ENCODE peak calls at places on chromosomes 2 and 18, in six cellular contexts. M is transverse colon; D is CD8-positive, alpha-beta memory T cell; P is psoas muscle; F is tibial artery; E is endothelial cell of umbilical vein. Q is an unnamed sample. For H3K4me1, the result is how much of the 10 kb centered on the place peaks cover.

GRCh38 chr2:126739093-126739492 is 83.1 kb downstream of the GYPC start:
- DNase-seq in M (no peak), D (no peak), P (no peak), F (no peak), E (no peak), Q (no peak)

GRCh38 chr2:160271166-160272086 is 71.4 kb upstream of the ITGB6 start:
- DNase-seq in M (no peak), D (no peak), P (no peak), F (no peak), E (peak), Q (no peak)

GRCh38 chr2:234003972-234004617 is 46.4 kb upstream of the SPP2 start:
- DNase-seq in M (no peak), D (no peak), P (peak), F (no peak), E (peak), Q (no peak)

GRCh38 chr18:6949800-6950586 is 167.6 kb downstream of the LAMA1 start:
- DNase-seq in M (peak), D (no peak), P (no peak), F (no peak), E (no peak), Q (no peak)

GRCh38 chr2:62998949-62999348 is 51.7 kb upstream of the OTX1 start:
- DNase-seq in M (no peak), D (no peak), P (no peak), F (no peak), E (no peak), Q (no peak)

GRCh38 chr18:75408554-75409506 is 18.7 kb downstream of the SMIM21 start:
- DNase-seq in M (no peak), D (no peak), P (no peak), F (no peak), E (peak), Q (no peak)

GRCh38 chr2:153872311-153873061 is 764 bp downstream of the GALNT13 start:
- DNase-seq in M (no peak), D (no peak), P (no peak), F (no peak), E (no peak), Q (no peak)

GRCh38 chr2:157333304-157334047 is 7.9 kb upstream of the ERMN start:
- DNase-seq in M (no peak), D (no peak), P (no peak), F (no peak), E (no peak), Q (no peak)

GRCh38 chr2:132618734-132619133 is 51.3 kb downstream of the LYPD1 start:
- DNase-seq in M (no peak), D (no peak), P (no peak), F (no peak), E (no peak), Q (no peak)

GRCh38 chr2:47003641-47004427 is 88.2 kb upstream of the MCFD2 start:
- DNase-seq in M (no peak), D (no peak), P (no peak), F (no peak), E (no peak), Q (no peak)

GRCh38 chr2:66869076-66869475 is 434.2 kb downstream of the MEIS1 start:
- DNase-seq in M (no peak), D (no peak), P (no peak), F (no peak), E (peak), Q (no peak)

GRCh38 chr18:500556-501405 is at the start of gene COLEC12:
- DNase-seq in M (peak), D (no peak), P (peak), F (no peak), E (no peak), Q (peak)

GRCh38 chr2:134783912-134784311 is 54.5 kb upstream of the ACMSD start:
- DNase-seq in M (no peak), D (no peak), P (no peak), F (no peak), E (no peak), Q (no peak)

GRCh38 chr2:233892793-233893192 is 24.4 kb upstream of the TRPM8 start:
- DNase-seq in M (no peak), D (no peak), P (no peak), F (no peak), E (no peak), Q (no peak)

GRCh38 chr18:58870130-58870529 is 5.5 kb downstream of the ZNF532 start:
- DNase-seq in M (no peak), D (no peak), P (no peak), F (no peak), E (no peak), Q (no peak)

GRCh38 chr18:22705328-22705727 is 227.8 kb upstream of the RBBP8 start:
- DNase-seq in M (no peak), D (no peak), P (no peak), F (no peak), E (no peak), Q (no peak)

GRCh38 chr2:165529130-165529529 is 59.6 kb downstream of the CSRNP3 start:
- DNase-seq in M (no peak), D (no peak), P (no peak), F (no peak), E (no peak), Q (no peak)

GRCh38 chr2:20983844-20984243 is 60.0 kb downstream of the APOB start:
- DNase-seq in M (no peak), D (no peak), P (no peak), F (no peak), E (no peak), Q (no peak)

GRCh38 chr2:227789803-227790202 is 23.8 kb upstream of the CCL20 start:
- DNase-seq in M (no peak), D (no peak), P (no peak), F (no peak), E (no peak), Q (no peak)

GRCh38 chr2:160253440-160254296 is 53.6 kb upstream of the ITGB6 start:
- DNase-seq in M (no peak), D (no peak), P (no peak), F (no peak), E (no peak), Q (peak)

GRCh38 chr2:86414996-86415395 is 26.2 kb upstream of the KDM3A start:
- DNase-seq in M (no peak), D (no peak), P (no peak), F (no peak), E (no peak), Q (no peak)

GRCh38 chr2:27214936-27215335 is 2.2 kb upstream of the CAD start:
- DNase-seq in M (no peak), D (no peak), P (no peak), F (no peak), E (no peak), Q (no peak)

GRCh38 chr2:45884126-45884525 is 232.7 kb downstream of the PRKCE start:
- DNase-seq in M (no peak), D (no peak), P (no peak), F (no peak), E (no peak), Q (no peak)

GRCh38 chr18:55982992-55983391 is 395.0 kb upstream of the TCF4 start:
- DNase-seq in M (no peak), D (no peak), P (no peak), F (no peak), E (peak), Q (no peak)

GRCh38 chr2:189552991-189553404 is 27.6 kb downstream of the SLC40A1 start:
- DNase-seq in M (no peak), D (no peak), P (no peak), F (no peak), E (peak), Q (no peak)

GRCh38 chr2:112886291-112886690 is 24.7 kb upstream of the IL37 start:
- DNase-seq in M (no peak), D (no peak), P (no peak), F (no peak), E (no peak), Q (no peak)

GRCh38 chr18:59718108-59719057 is 21.2 kb upstream of the CCBE1 start:
- DNase-seq in M (no peak), D (no peak), P (no peak), F (no peak), E (peak), Q (no peak)

GRCh38 chr2:3595985-3596384 is 1.1 kb downstream of the COLEC11 start:
- DNase-seq in M (no peak), D (no peak), P (no peak), F (no peak), E (no peak), Q (no peak)

DNA sequence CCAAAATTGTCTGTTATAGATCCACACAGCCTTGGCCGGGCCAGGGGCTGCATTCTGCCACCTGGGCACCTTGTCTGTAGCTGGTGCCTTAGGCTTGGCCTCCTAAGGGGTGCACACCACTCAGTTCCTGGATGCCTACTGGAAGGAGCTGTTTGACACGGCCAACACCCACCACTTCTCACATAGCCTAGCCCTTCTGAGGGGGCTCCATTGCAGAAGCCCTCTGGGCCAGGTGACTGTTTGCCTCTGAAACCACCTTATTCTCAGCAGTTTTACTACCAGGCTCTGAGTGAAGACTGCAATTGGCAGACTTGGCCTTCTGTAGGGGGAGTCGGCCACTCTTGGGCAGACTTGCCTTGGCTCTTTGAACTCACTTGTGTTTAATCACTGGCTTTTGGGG is 39.5 kb downstream of the EPHA4 start:
- DNase-seq in M (no peak), D (no peak), P (no peak), F (no peak), E (no peak), Q (no peak)
- H3K4me1 ChIP-seq in M (under half), D (under half), P (under half), F (under half), E (under half), Q (under half)

DNA sequence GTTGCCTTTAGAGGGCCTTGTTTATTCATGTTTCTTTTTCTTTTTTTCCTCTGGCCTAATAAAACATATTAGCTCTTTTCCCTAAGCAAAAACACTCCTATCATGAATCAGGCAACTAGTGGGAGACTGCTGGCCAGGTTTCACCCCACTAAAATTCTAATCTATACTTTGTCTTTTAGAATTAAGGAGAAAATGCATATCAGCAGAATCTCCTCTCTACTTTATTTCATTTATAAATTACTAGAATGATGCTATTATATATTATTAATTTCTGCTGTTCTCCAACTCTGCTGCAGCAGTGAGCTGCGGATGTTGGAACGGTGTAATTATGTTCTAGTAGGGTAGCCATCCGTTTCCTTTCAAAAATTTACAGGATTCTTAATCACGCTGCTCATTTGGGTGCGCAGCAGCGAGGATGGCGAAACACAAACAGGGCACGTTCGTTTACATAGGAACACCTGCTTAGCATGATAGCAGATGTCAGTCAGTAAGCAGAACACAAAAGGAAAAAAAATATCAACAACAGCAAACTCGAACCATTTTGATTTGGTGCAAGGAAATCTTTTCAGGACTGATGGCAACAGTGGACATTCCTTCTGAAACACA is 30.5 kb downstream of the ZEB2 start:
- DNase-seq in M (no peak), D (no peak), P (no peak), F (no peak), E (no peak), Q (no peak)
- H3K4me1 ChIP-seq in M (under half), D (under half), P (under half), F (under half), E (under half), Q (under half)

GRCh38 chr18:26710460-26711096 is 154.9 kb downstream of the AQP4 start:
- DNase-seq in M (no peak), D (no peak), P (no peak), F (no peak), E (no peak), Q (no peak)
- H3K4me1 ChIP-seq in M (under half), D (under half), P (under half), F (under half), E (under half), Q (under half)

GRCh38 chr2:230541934-230542380 is 126.0 kb downstream of the SP100 start:
- DNase-seq in M (no peak), D (no peak), P (no peak), F (no peak), E (no peak), Q (no peak)

GRCh38 chr2:230542751-230543150 is 126.8 kb downstream of the SP100 start:
- DNase-seq in M (no peak), D (no peak), P (no peak), F (no peak), E (no peak), Q (no peak)

GRCh38 chr2:230540332-230540731 is 124.3 kb downstream of the SP100 start:
- DNase-seq in M (no peak), D (no peak), P (no peak), F (no peak), E (no peak), Q (no peak)

DNA sequence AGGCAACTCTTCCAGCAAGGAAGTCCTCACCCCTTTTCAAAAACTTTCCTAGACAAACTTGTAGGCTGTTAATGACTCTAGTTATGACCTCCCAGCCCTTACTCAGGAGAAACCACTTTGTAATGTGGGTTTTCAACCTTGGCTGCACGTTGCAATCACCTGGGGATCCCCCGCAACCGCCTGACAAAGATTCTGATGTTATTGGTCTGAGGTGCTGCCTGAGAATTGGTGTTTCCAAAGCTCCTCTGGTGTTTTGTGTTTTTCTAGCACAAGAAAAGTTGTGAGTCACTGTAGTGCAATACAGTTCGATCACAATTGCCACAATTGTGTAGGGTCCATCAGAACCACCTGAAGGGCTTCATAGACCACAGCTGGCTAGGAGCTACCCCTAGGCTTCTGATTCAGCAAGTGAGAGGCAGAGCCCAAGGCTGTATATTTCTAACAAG is 121.6 kb downstream of the SP100 start:
- DNase-seq in M (no peak), D (no peak), P (no peak), F (no peak), E (no peak), Q (no peak)
- H3K4me1 ChIP-seq in M (under half), D (under half), P (under half), F (under half), E (under half), Q (under half)

GRCh38 chr2:120182019-120182560 is 41.1 kb downstream of the TMEM185B start:
- DNase-seq in M (no peak), D (no peak), P (no peak), F (no peak), E (no peak), Q (no peak)
- H3K4me1 ChIP-seq in M (under half), D (half or more), P (under half), F (under half), E (under half), Q (under half)

DNA sequence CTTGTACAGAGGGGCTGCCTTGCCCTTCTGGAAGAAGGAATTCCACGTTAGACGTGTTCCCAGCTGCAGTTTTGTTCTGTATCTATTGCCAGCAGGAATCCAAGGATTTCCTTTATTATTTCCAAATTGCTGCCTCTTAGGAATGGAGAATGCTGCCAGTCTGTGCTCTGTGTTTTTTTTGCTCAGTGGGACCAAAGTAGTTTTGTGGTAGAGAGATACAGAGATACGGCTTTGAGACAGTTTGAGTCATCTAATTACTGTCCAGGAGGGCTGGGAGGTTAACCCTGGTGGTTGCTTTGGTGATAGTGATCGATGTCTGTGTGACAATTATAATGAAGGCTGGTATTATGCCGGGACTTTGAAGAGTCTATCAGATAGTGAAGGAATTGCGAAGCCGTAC is 26.3 kb downstream of the ASAP2 start:
- DNase-seq in M (no peak), D (no peak), P (no peak), F (no peak), E (peak), Q (no peak)
- H3K4me1 ChIP-seq in M (half or more), D (under half), P (under half), F (half or more), E (half or more), Q (under half)

GRCh38 chr2:204542967-204543608 is 2.2 kb upstream of the PARD3B start:
- DNase-seq in M (no peak), D (no peak), P (no peak), F (peak), E (no peak), Q (no peak)

GRCh38 chr2:204544961-204545860 is at the start of gene PARD3B:
- DNase-seq in M (peak), D (no peak), P (peak), F (peak), E (peak), Q (peak)

GRCh38 chr2:204538179-204539009 is 6.9 kb upstream of the PARD3B start:
- DNase-seq in M (no peak), D (no peak), P (no peak), F (peak), E (peak), Q (no peak)

GRCh38 chr2:204539010-204539385 is 6.3 kb upstream of the PARD3B start:
- DNase-seq in M (no peak), D (no peak), P (no peak), F (no peak), E (no peak), Q (no peak)

DNA sequence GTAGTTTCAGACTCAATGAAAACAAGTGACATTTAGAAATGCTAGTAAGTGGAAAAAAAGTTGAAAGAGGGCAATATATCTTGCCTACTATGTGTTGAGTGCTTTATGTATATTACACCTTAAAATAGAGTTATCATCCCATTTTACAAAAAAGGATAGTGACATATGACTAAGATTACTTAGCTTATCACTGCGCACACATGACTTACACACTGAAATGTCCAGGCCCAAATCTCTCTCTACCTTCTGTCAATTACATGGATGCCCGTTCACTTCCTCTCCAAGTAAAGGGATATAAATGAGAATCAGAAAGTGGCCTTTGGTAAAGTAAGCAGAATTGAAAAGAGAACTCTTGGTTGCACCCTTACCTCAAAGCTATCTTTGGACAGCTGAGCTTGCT is 3.6 kb upstream of the PARD3B start:
- DNase-seq in M (no peak), D (no peak), P (no peak), F (no peak), E (no peak), Q (no peak)
- H3K4me1 ChIP-seq in M (under half), D (under half), P (under half), F (under half), E (under half), Q (under half)

GRCh38 chr2:14760169-14760568 is 127.7 kb downstream of the LRATD1 start:
- DNase-seq in M (no peak), D (no peak), P (no peak), F (no peak), E (no peak), Q (no peak)

GRCh38 chr2:14756981-14757657 is 124.6 kb downstream of the LRATD1 start:
- DNase-seq in M (no peak), D (no peak), P (no peak), F (no peak), E (no peak), Q (no peak)

GRCh38 chr2:14759086-14759485 is 126.6 kb downstream of the LRATD1 start:
- DNase-seq in M (no peak), D (no peak), P (no peak), F (no peak), E (no peak), Q (no peak)

GRCh38 chr2:14756122-14756541 is 123.6 kb downstream of the LRATD1 start:
- DNase-seq in M (no peak), D (no peak), P (no peak), F (no peak), E (no peak), Q (no peak)

GRCh38 chr2:14761118-14761517 is 128.6 kb downstream of the LRATD1 start:
- DNase-seq in M (no peak), D (no peak), P (no peak), F (no peak), E (no peak), Q (no peak)
- H3K4me1 ChIP-seq in M (under half), D (under half), P (under half), F (under half), E (under half), Q (under half)

DNA sequence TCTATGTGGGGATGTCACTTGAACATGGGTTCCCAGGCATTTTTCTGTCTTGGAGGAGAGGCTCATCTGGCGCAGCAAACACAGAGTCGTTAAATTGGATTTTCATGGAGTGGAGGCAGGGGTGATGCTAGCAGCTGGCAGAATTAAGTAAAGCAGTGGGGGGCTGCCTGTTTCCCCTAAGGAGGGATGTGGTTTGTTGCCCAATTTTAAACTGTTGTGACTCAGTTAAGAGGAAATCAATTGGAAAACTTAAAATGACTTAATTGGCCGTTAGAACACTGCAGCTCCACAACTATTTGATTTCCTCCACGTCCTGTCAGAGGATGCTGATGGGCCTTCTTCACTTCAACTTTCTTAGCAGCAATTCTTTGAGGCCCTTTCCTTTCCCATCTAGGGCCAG is 354.1 kb upstream of the ATP5MC3 start:
- DNase-seq in M (no peak), D (no peak), P (no peak), F (no peak), E (no peak), Q (no peak)
- H3K4me1 ChIP-seq in M (under half), D (under half), P (under half), F (under half), E (under half), Q (under half)

DNA sequence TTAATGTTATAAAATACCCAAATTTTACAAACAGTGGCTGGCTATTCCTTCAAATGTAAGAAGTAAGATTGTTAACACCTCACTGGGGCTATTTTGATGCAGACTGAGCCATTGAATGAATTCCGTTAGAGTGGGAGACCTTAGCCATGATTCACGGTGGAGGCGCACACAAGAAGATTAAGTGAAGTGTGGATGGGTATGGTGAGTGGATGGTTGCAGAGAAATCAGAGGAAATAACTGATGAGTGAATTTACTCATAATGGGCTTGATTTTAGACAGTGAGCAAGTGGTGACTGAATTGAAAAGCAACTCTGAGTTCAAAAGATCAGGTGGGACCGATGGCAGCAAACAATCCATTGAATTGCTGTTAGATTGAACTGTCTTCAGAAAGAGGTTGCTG is 75.0 kb downstream of the NRP2 start:
- DNase-seq in M (no peak), D (no peak), P (no peak), F (no peak), E (no peak), Q (no peak)
- H3K4me1 ChIP-seq in M (half or more), D (under half), P (under half), F (half or more), E (under half), Q (under half)

Q was measured in prostate gland.